ENCODE peak calls at places on chromosomes 3 and 15, in six cellular contexts. H is astrocyte of the spinal cord, J is left ventricle myocardium inferior, M is bronchial epithelial cell, I is breast epithelium, T is tibial nerve. X is an unnamed sample.

GRCh38 chr3:17579289-17580031 is 163.0 kb downstream of the TBC1D5 start:
- DNase-seq in I (no peak), H (peak; percentile 11), J (no peak), T (no peak), M (peak; percentile 13), X (peak; percentile 22)

GRCh38 chr3:186003610-186004009 is 65.8 kb upstream of the TRA2B start:
- DNase-seq in T (no peak), I (no peak), M (no peak), H (no peak), J (no peak), X (peak; percentile 42)

GRCh38 chr15:67836134-67836455 is 3.8 kb downstream of the RNU6-1 start:
- DNase-seq in J (no peak), T (no peak), M (no peak), I (no peak), H (no peak), X (no peak)

GRCh38 chr3:158918008-158918407 is 116.2 kb downstream of the MFSD1 start:
- DNase-seq in I (no peak), M (peak; percentile 62), H (peak; percentile 79), T (no peak), J (no peak), X (peak; percentile 28)

GRCh38 chr3:54988302-54989022 is 60.6 kb upstream of the LRTM1 start:
- DNase-seq in J (peak; percentile 24), H (peak; percentile 85), M (peak; percentile 55), T (peak; percentile 24), I (no peak), X (no peak)

GRCh38 chr15:92069308-92070244 is 216.1 kb downstream of the SLCO3A1 start:
- DNase-seq in I (no peak), J (peak; percentile 38), H (peak; percentile 80), M (peak; percentile 94), T (no peak), X (peak; percentile 13)

GRCh38 chr15:67820992-67821783 is 4.1 kb upstream of the SKOR1 start:
- DNase-seq in H (peak; percentile 48), I (no peak), T (no peak), J (peak; percentile 53), M (no peak), X (peak; percentile 81)

GRCh38 chr15:101773496-101774100 is 29.7 kb upstream of the OR4F6 start:
- DNase-seq in H (no peak), M (peak; percentile 16), J (no peak), T (no peak), I (no peak), X (no peak)

GRCh38 chr3:191484461-191484860 is 23.5 kb downstream of the PYDC2 start:
- DNase-seq in J (no peak), I (no peak), M (peak; percentile 34), T (no peak), H (no peak), X (no peak)

GRCh38 chr15:96586901-96587300 is 256.4 kb downstream of the NR2F2 start:
- DNase-seq in J (no peak), M (no peak), T (no peak), I (no peak), H (no peak), X (no peak)

GRCh38 chr15:96582473-96582872 is 252.0 kb downstream of the NR2F2 start:
- DNase-seq in T (no peak), J (no peak), H (no peak), M (no peak), I (no peak), X (no peak)

GRCh38 chr15:96583671-96584070 is 253.2 kb downstream of the NR2F2 start:
- DNase-seq in T (no peak), M (peak; percentile 8), H (no peak), I (no peak), J (no peak), X (no peak)

GRCh38 chr15:96585634-96586386 is 255.3 kb downstream of the NR2F2 start:
- DNase-seq in H (peak; percentile 5), M (peak; percentile 7), T (no peak), J (no peak), I (no peak), X (no peak)
- TF ChIP-seq CTCF in H (peak; percentile 30), M (peak; percentile 18), T (peak; percentile 39), J (peak; percentile 41), I (no peak), X (no peak)

DNA sequence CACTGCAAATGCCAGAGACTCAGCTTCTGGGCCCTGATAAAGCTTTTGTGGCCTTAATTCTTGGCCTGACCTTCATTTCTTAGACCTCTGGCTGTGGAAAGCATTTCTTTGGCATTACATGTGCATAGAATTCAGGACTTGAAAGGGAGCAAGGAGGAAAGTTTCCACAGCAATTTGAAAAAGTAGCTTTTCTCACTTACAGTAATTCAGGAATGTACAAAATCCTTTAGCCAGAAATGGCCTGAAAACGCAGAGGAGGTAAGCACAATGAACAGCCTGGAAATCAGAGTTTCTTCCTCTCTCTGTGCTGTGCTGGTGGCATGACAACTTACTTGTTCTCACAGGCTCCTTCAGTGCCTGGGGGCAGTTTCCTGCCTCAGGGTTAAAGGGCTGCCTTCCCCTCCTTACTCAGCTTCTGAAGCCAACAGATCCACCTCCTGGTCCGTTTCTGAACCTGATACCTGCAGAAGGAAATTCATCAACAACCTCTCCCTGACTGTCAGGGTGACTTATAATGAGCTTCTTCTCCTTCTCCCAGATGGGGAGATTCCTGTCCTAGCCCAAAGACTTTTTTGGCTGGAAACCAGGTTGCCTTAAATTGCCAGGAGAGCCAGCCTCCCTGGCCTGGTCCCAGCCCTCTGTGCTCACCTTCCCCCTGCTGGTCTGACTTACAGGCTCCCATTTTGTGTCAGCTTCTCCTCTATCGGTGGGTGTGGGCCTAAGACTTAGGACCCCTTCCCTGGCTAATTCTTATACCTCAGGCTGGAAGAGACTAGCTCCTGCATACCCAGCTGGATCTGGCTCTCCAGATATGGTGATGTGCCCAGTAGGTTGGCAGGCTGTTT is 102.3 kb downstream of the MYRIP start:
- DNase-seq in J (no peak), H (peak; percentile 83), M (peak; percentile 33), T (no peak), I (no peak), X (no peak)
- TF ChIP-seq CTCF in J (no peak), H (no peak), M (peak; percentile 1), T (no peak), I (no peak), X (no peak)

GRCh38 chr3:103308921-103309320 is 874.1 kb downstream of the ZPLD1 start:
- DNase-seq in M (no peak), T (no peak), I (no peak), J (no peak), H (no peak), X (no peak)
- TF ChIP-seq CTCF in M (no peak), T (no peak), I (no peak), J (no peak), H (peak; percentile 25), X (no peak)

DNA sequence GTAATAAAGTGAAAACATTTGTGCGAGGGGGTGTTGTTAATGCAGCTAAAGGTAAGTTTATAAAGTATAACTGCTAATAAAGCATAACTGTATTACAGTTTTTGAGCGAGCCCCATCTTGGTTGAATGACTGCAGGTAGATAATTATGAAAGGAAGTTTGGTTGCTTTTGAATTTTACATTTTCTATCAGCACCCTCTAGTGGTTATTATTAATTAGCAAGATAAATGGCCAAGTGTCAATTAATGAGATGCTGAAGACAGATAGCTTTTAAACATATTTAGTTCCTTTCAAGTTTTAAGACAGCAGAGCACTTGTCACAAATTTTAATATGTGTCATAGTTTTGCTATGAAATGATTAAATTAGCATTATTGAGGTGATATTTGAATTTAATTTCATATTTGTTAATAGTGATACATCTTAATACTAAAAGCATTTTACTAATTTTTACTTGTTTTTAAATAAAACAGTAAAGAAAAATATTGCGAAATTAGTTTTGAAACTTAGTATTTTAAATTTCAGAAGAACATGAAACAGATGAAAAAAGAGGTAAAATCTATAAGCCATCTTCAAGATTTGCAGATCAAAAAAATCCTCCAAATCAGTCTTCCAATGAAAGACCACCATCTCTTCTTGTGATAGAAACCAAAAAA is 15.1 kb downstream of the U2SURP start:
- DNase-seq in H (no peak), J (no peak), I (no peak), T (no peak), M (peak; percentile 48), X (no peak)
- TF ChIP-seq CTCF in H (peak; percentile 25), J (peak; percentile 69), I (peak; percentile 53), T (peak; percentile 42), M (peak; percentile 36), X (no peak)

X was measured in GM20000.